ENCODE peak calls at places on chromosomes 1 and 21, in eight cellular contexts. J is K562, D is transverse colon, B is lower lobe of right lung, C is cardiac fibroblast, M is RWPE1, U is cardiac muscle cell, Q is brain microvascular endothelial cell. W is an unnamed sample.

GRCh38 chr1:10960954-10961833 is 51.3 kb upstream of the TARDBP start:
- DNase-seq in J (peak), D (peak), B (peak), C (peak), M (peak), U (peak), Q (peak), W (peak)

GRCh38 chr1:212489284-212489859 is 56.7 kb downstream of the NENF start:
- DNase-seq in J (no peak), D (no peak), B (no peak), C (no peak), M (no peak), U (no peak), Q (no peak), W (no peak)

GRCh38 chr21:44640761-44641160 is 3.6 kb downstream of the KRTAP10-10 start:
- DNase-seq in J (no peak), D (no peak), B (no peak), C (no peak), M (no peak), U (no peak), Q (no peak), W (peak)

GRCh38 chr1:96583903-96584302 is 137.7 kb upstream of the PTBP2 start:
- DNase-seq in J (no peak), D (no peak), B (no peak), C (no peak), M (no peak), U (no peak), Q (no peak), W (no peak)

GRCh38 chr21:32687946-32688345 is 39.9 kb downstream of the SYNJ1 start:
- DNase-seq in J (no peak), D (no peak), B (no peak), C (no peak), M (peak), U (no peak), Q (no peak), W (no peak)

GRCh38 chr1:108575241-108575850 is 15.4 kb downstream of the EEIG2 start:
- DNase-seq in J (no peak), D (no peak), B (no peak), C (peak), M (no peak), U (no peak), Q (no peak), W (no peak)

GRCh38 chr1:3942416-3943122 is 42.5 kb upstream of the C1orf174 start:
- DNase-seq in J (no peak), D (peak), B (no peak), C (no peak), M (no peak), U (no peak), Q (no peak), W (no peak)

GRCh38 chr1:176102700-176103244 is 104.3 kb downstream of the COP1 start:
- DNase-seq in J (no peak), D (no peak), B (no peak), C (no peak), M (no peak), U (peak), Q (no peak), W (no peak)

GRCh38 chr1:35031103-35031452 is 667 bp downstream of the ZMYM6 start:
- DNase-seq in J (peak), D (peak), B (no peak), C (peak), M (peak), U (peak), Q (peak), W (no peak)

GRCh38 chr21:34243562-34243961 is 120.2 kb upstream of the KCNE2 start:
- DNase-seq in J (no peak), D (peak), B (no peak), C (peak), M (peak), U (peak), Q (no peak), W (no peak)

GRCh38 chr1:207578796-207579435 is 66.0 kb upstream of the CR1L start:
- DNase-seq in J (no peak), D (no peak), B (no peak), C (no peak), M (no peak), U (no peak), Q (no peak), W (no peak)

GRCh38 chr21:37227071-37228002 is 39.8 kb downstream of the VPS26C start:
- DNase-seq in J (no peak), D (no peak), B (no peak), C (no peak), M (no peak), U (no peak), Q (no peak), W (no peak)

GRCh38 chr1:92804721-92805169 is 19.8 kb upstream of the EVI5 start:
- DNase-seq in J (peak), D (peak), B (peak), C (peak), M (peak), U (peak), Q (peak), W (peak)

GRCh38 chr1:39754026-39754569 is 15.4 kb downstream of the PPIE start:
- DNase-seq in J (no peak), D (no peak), B (no peak), C (no peak), M (no peak), U (no peak), Q (no peak), W (no peak)

DNA sequence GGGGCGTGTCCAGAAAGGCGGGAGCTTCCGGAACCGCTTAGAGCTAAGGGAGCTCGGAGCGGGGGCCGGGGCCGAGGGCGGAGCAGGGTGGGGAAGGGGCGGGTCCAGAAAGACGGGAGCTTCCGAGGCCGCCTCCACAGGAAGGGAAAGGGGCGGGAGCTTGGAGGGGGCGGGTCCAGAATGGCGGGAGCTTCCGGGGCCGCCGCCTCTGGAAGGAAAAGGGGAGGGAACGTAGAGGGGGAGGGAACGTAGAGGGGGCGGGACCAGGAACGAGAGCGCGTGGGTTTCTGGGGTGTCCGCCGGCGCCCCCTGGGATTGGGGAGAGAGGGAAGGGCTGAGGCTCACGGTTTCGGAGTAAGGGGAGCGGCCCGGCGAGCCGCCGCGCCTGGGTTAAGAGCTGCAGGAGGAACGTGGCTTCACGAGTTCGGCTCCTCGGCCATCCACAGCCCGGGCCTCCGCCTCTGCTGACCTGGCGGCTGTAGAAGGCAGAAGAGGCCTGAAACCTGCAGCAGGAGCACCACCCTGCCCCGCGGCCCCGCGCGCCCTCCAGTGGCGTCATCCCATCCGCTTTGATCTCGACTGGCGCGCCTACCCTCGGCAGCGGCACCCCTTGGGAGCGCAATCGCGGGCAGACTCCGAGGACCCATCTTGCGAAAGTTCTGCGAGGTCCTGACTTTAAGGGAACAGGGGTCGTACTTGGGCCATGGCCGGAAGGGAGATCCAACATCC is 22.9 kb upstream of the HPDL start:
- DNase-seq in J (peak), D (peak), B (peak), C (peak), M (peak), U (peak), Q (peak), W (peak)
- TF ChIP-seq CTCF in J (peak), D (peak), B (peak), C (peak), M (peak), U (peak), Q (peak), W (no peak)

DNA sequence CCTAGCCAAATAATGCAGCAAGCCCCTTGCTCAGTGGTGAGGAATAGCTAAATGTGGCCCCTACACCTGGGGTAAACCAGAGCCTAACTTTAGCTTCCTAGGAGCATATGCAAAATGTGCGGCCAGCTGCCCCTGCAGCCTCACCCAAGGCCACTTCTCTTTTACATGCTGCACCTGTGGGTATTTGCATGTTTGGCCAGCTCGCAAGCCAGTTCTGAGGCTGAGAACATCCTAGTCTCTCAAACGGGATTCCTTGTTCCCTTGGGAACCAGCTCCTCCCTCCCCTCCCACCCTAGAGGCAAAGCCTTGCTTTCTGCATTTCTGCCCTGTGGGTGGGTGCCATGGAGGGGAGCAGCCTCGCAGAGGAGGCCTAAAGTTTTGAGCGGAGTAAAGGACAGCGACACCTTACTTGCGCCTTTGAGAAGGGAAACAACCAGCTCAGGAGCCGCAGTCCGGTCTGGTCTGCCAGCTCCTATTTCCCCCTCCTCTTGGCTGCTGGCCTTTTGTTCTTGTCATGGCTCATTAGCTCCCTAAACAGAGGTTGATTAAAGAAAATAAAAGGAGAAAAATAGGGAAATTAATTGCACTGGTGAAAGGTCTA is 68.5 kb downstream of the TEX35 start:
- DNase-seq in J (no peak), D (peak), B (no peak), C (no peak), M (no peak), U (no peak), Q (no peak), W (no peak)
- TF ChIP-seq CTCF in J (no peak), D (no peak), B (no peak), C (no peak), M (no peak), U (no peak), Q (no peak), W (no peak)

DNA sequence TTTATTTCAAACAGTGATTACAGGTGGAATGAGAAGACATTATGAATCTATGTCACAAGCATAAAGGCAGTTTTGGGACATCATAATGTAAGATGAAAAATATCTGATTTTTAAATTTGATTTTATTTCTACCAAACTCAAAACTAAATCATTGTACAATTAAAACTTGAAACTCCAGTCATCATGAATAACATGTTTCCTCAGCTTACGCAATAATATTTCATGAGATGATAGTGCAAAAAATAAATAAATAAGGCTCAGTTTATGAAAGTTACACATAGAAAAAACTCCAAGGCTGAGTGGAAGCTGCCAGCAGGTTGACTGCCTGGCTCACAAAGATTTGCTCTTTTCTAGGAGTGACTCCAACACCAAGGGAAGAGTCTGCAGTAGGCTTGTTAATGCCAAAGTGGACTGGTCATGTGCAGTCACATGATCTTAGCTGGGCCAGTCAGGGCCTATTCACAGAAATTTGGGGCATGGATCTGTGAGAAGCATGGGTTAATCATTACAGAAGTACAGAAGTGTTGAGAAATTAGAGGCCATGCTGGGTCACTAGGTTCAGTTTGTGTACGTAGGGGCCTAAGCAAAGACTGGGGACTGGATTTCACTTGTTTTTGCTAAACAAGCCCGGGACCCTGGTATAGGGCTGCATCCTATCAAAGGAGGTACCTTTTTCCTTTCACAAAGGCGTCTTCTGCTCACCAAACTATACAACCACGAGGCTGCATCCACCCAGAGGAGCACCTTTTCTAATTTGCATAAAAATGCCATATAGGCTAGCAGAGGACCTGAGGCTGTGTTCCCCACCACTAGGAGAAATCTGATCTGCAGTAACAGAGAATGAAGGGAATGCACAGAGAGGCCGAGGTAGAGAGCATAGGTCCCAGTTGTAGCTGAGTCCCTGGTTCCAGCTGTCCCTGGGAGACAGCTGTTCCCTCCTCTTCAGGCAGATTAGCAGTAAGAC is 4.9 kb upstream of the ABCA4 start:
- DNase-seq in J (no peak), D (no peak), B (no peak), C (no peak), M (no peak), U (no peak), Q (no peak), W (no peak)
- TF ChIP-seq CTCF in J (no peak), D (no peak), B (no peak), C (no peak), M (no peak), U (no peak), Q (no peak), W (no peak)

DNA sequence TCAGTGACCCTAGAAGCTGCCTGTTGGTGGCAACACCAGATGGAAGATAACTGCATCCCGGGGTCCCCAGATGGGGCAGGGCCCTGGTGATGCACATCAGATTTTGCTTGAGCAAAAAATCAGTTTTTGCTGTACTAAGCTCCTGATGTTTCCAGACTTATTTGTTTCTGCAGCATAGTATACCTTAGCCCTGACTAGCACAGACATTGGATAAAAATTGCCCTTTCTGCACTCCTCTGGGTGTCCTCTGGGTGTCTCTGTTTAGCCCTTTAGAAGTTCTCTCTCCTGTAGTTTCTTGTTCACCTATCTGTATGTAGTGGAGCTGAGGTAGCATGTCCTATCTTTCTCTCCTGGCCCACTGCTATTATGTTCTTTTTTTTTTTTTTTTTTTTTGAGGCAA is 30.3 kb upstream of the PLA2G2C start:
- DNase-seq in J (peak), D (peak), B (no peak), C (peak), M (no peak), U (peak), Q (peak), W (no peak)
- TF ChIP-seq CTCF in J (peak), D (peak), B (no peak), C (peak), M (peak), U (peak), Q (peak), W (no peak)

GRCh38 chr21:36204980-36205379 is 48.4 kb downstream of the DOP1B start:
- DNase-seq in J (no peak), D (no peak), B (no peak), C (no peak), M (no peak), U (no peak), Q (no peak), W (no peak)
- TF ChIP-seq CTCF in J (no peak), D (no peak), B (no peak), C (no peak), M (no peak), U (no peak), Q (no peak), W (no peak)

DNA sequence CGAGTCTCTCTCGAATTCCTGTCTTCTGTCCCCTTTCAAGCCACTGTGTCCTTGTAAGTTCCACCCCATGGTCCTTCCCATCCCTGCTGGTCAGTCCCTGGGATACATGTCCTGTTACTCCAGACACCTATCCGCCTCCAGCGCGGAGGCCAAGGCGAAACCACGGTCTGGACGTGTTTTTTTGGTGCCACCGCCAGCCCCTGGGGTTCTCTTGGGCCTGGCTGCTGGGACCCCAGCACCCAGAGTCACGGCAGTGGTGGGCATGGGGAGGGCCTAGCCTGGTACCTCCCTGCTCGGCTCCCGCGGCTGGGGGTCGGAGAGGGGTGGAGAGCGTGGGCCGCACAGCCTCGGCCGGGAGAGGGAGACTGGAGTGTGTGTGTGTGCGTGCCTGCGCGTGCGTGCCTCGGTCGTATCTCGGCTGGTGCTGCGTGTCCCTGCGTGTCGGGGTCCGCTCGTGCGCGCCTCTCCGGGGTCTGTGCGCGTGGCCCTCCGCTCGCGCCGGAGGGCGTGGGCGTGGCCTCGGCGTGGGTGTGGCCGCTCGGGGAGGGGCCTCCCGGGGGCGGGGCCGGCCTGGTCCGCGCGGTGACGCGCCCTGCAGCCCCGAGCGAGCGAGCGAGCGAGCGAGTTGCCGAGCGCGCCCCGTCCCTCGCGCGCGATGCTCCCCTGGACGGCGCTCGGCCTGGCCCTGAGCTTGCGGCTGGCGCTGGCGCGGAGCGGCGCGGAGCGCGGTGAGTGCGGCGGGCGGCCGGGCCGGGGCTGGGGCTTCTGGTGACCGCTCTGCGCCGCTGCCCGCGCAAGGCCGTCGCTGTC is at the start of gene VWA1:
- DNase-seq in J (peak), D (peak), B (peak), C (peak), M (peak), U (peak), Q (no peak), W (no peak)
- TF ChIP-seq CTCF in J (no peak), D (no peak), B (no peak), C (no peak), M (no peak), U (peak), Q (peak), W (no peak)

GRCh38 chr1:117589531-117589930 is 16.3 kb upstream of the TENT5C start:
- DNase-seq in J (no peak), D (no peak), B (no peak), C (no peak), M (no peak), U (no peak), Q (no peak), W (no peak)

GRCh38 chr1:117586337-117586736 is 19.5 kb upstream of the TENT5C start:
- DNase-seq in J (no peak), D (no peak), B (no peak), C (no peak), M (no peak), U (no peak), Q (no peak), W (no peak)

GRCh38 chr1:117585086-117585485 is 20.8 kb upstream of the TENT5C start:
- DNase-seq in J (no peak), D (no peak), B (no peak), C (no peak), M (no peak), U (no peak), Q (no peak), W (no peak)

GRCh38 chr1:117587479-117588356 is 18.1 kb upstream of the TENT5C start:
- DNase-seq in J (no peak), D (no peak), B (no peak), C (no peak), M (no peak), U (no peak), Q (no peak), W (no peak)

DNA sequence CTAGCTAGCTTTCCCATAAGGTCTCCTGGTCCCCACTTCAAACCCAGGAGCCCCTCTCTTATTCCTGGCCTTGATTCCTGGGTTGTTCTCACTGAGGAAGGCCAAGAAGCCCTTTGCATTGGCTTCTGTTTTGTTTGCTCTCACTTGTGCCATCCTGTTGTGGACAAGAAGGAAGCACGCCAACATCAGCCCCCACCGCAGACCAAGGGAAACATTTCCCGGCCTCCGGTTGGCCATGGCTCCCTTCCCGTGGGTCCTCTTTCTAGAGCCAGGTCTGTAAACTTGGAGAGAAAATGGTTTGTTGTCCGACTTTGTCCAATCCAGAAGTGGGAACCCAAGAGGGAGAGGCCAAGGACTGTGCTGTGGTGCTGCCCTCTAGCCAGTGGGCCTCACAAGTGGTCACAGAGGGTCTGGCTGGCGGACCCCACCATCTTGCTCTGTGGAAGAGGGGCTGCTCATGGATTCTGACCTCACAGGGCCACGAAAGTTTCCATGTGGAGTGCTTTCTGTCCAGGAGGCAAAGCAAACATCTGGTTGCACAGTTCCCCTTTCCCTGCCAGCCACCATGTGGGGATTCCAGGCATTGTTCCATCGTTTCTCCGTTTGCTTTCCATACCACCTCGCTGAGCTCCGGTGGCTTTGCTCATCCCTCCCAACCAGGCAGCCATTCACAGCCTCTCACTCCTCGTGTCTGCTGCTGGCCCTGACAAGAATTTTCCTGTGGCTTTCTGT is 18.9 kb upstream of the TENT5C start:
- DNase-seq in J (no peak), D (no peak), B (no peak), C (no peak), M (no peak), U (no peak), Q (no peak), W (no peak)
- TF ChIP-seq CTCF in J (peak), D (no peak), B (no peak), C (no peak), M (no peak), U (no peak), Q (no peak), W (no peak)

W was measured in lower leg skin.